ENCODE peak calls at places on chromosome 22, in five cellular contexts. One of them, this sample, is unnamed.

GRCh38 chr22:17268501-17269223 is 49.4 kb upstream of the ADA2 start:
- ATAC-seq in body of pancreas: no peak
- ATAC-seq in pancreas: no peak
- ATAC-seq in GM12878: peak; percentile 68
- ATAC-seq in upper lobe of left lung: no peak
- ATAC-seq in this sample: no peak

GRCh38 chr22:49016909-49017768 is 810.5 kb downstream of the BRD1 start:
- ATAC-seq in body of pancreas: no peak
- ATAC-seq in pancreas: no peak
- ATAC-seq in GM12878: no peak
- ATAC-seq in upper lobe of left lung: no peak
- ATAC-seq in this sample: no peak

GRCh38 chr22:10778296-10778814 is 4749.6 kb upstream of the OR11H1 start:
- ATAC-seq in body of pancreas: no peak
- ATAC-seq in pancreas: no peak
- ATAC-seq in GM12878: no peak
- ATAC-seq in upper lobe of left lung: no peak
- ATAC-seq in this sample: no peak

GRCh38 chr22:49091917-49092545 is 735.6 kb downstream of the BRD1 start:
- ATAC-seq in body of pancreas: no peak
- ATAC-seq in pancreas: no peak
- ATAC-seq in GM12878: no peak
- ATAC-seq in upper lobe of left lung: no peak
- ATAC-seq in this sample: no peak

GRCh38 chr22:43995798-43996169 is 28.3 kb upstream of the PARVB start:
- ATAC-seq in body of pancreas: no peak
- ATAC-seq in pancreas: no peak
- ATAC-seq in GM12878: peak; percentile 41
- ATAC-seq in upper lobe of left lung: no peak
- ATAC-seq in this sample: no peak

GRCh38 chr22:49149721-49150608 is 677.7 kb downstream of the BRD1 start:
- ATAC-seq in body of pancreas: no peak
- ATAC-seq in pancreas: no peak
- ATAC-seq in GM12878: no peak
- ATAC-seq in upper lobe of left lung: no peak
- ATAC-seq in this sample: no peak

GRCh38 chr22:40313007-40313406 is 33.3 kb upstream of the ADSL start:
- ATAC-seq in body of pancreas: no peak
- ATAC-seq in pancreas: no peak
- ATAC-seq in GM12878: no peak
- ATAC-seq in upper lobe of left lung: peak; percentile 40
- ATAC-seq in this sample: no peak

GRCh38 chr22:26554956-26555355 is 35.0 kb downstream of the TPST2 start:
- ATAC-seq in body of pancreas: no peak
- ATAC-seq in pancreas: no peak
- ATAC-seq in GM12878: no peak
- ATAC-seq in upper lobe of left lung: no peak
- ATAC-seq in this sample: no peak

GRCh38 chr22:29049655-29050263 is 11.9 kb downstream of the C22orf31 start:
- ATAC-seq in body of pancreas: no peak
- ATAC-seq in pancreas: no peak
- ATAC-seq in GM12878: no peak
- ATAC-seq in upper lobe of left lung: no peak
- ATAC-seq in this sample: no peak

GRCh38 chr22:22818861-22819855 is 68.5 kb upstream of the IGLL5 start:
- ATAC-seq in body of pancreas: no peak
- ATAC-seq in pancreas: no peak
- ATAC-seq in GM12878: peak; percentile 89
- ATAC-seq in upper lobe of left lung: no peak
- ATAC-seq in this sample: no peak

GRCh38 chr22:20881231-20881630 is 22.4 kb downstream of the SNAP29 start:
- ATAC-seq in body of pancreas: peak; percentile 36
- ATAC-seq in pancreas: no peak
- ATAC-seq in GM12878: no peak
- ATAC-seq in upper lobe of left lung: no peak
- ATAC-seq in this sample: no peak

GRCh38 chr22:44090571-44090905 is 66.4 kb downstream of the PARVB start:
- ATAC-seq in body of pancreas: no peak
- ATAC-seq in pancreas: no peak
- ATAC-seq in GM12878: no peak
- ATAC-seq in upper lobe of left lung: no peak
- ATAC-seq in this sample: no peak

GRCh38 chr22:20524004-20524481 is 16.6 kb downstream of the MED15 start:
- ATAC-seq in body of pancreas: no peak
- ATAC-seq in pancreas: peak; percentile 69
- ATAC-seq in GM12878: peak; percentile 90
- ATAC-seq in upper lobe of left lung: no peak
- ATAC-seq in this sample: no peak

GRCh38 chr22:36166086-36166485 is 5.5 kb upstream of the APOL3 start:
- ATAC-seq in body of pancreas: no peak
- ATAC-seq in pancreas: no peak
- ATAC-seq in GM12878: no peak
- ATAC-seq in upper lobe of left lung: no peak
- ATAC-seq in this sample: no peak

GRCh38 chr22:30668306-30668655 is 606 bp upstream of the DUSP18 start:
- ATAC-seq in body of pancreas: no peak
- ATAC-seq in pancreas: peak; percentile 4
- ATAC-seq in GM12878: no peak
- ATAC-seq in upper lobe of left lung: no peak
- ATAC-seq in this sample: no peak

GRCh38 chr22:45552017-45552411 is 49.3 kb downstream of the FBLN1 start:
- ATAC-seq in body of pancreas: no peak
- ATAC-seq in pancreas: no peak
- ATAC-seq in GM12878: no peak
- ATAC-seq in upper lobe of left lung: no peak
- ATAC-seq in this sample: no peak

GRCh38 chr22:49953680-49954344 is 6.8 kb upstream of the PIM3 start:
- ATAC-seq in body of pancreas: no peak
- ATAC-seq in pancreas: no peak
- ATAC-seq in GM12878: no peak
- ATAC-seq in upper lobe of left lung: no peak
- ATAC-seq in this sample: no peak

GRCh38 chr22:45036154-45036553 is 26.3 kb upstream of the PHF21B start:
- ATAC-seq in body of pancreas: no peak
- ATAC-seq in pancreas: no peak
- ATAC-seq in GM12878: no peak
- ATAC-seq in upper lobe of left lung: no peak
- ATAC-seq in this sample: peak; percentile 36

GRCh38 chr22:32733196-32733595 is 68.3 kb upstream of the TIMP3 start:
- ATAC-seq in body of pancreas: no peak
- ATAC-seq in pancreas: no peak
- ATAC-seq in GM12878: no peak
- ATAC-seq in upper lobe of left lung: no peak
- ATAC-seq in this sample: no peak

GRCh38 chr22:33747029-33747428 is 173.2 kb downstream of the LARGE1 start:
- ATAC-seq in body of pancreas: no peak
- ATAC-seq in pancreas: peak; percentile 27
- ATAC-seq in GM12878: no peak
- ATAC-seq in upper lobe of left lung: no peak
- ATAC-seq in this sample: no peak

GRCh38 chr22:36145881-36146280 is 14.7 kb downstream of the APOL3 start:
- ATAC-seq in body of pancreas: no peak
- ATAC-seq in pancreas: no peak
- ATAC-seq in GM12878: no peak
- ATAC-seq in upper lobe of left lung: no peak
- ATAC-seq in this sample: no peak

GRCh38 chr22:19912236-19912999 is 29.2 kb upstream of the COMT start:
- ATAC-seq in body of pancreas: no peak
- ATAC-seq in pancreas: no peak
- ATAC-seq in GM12878: no peak
- ATAC-seq in upper lobe of left lung: no peak
- ATAC-seq in this sample: no peak

GRCh38 chr22:22802346-22802970 is 85.2 kb upstream of the IGLL5 start:
- ATAC-seq in body of pancreas: no peak
- ATAC-seq in pancreas: no peak
- ATAC-seq in GM12878: peak; percentile 54
- ATAC-seq in upper lobe of left lung: no peak
- ATAC-seq in this sample: no peak

GRCh38 chr22:31588970-31589675 is 72.9 kb downstream of the PISD start:
- ATAC-seq in body of pancreas: no peak
- ATAC-seq in pancreas: no peak
- ATAC-seq in GM12878: no peak
- ATAC-seq in upper lobe of left lung: no peak
- ATAC-seq in this sample: no peak

GRCh38 chr22:40238425-40239344 is 61.0 kb downstream of the TNRC6B start:
- ATAC-seq in body of pancreas: no peak
- ATAC-seq in pancreas: peak; percentile 55
- ATAC-seq in GM12878: no peak
- ATAC-seq in upper lobe of left lung: peak; percentile 74
- ATAC-seq in this sample: peak; percentile 61

GRCh38 chr22:45170001-45170466 is 6.3 kb downstream of the NUP50 start:
- ATAC-seq in body of pancreas: no peak
- ATAC-seq in pancreas: no peak
- ATAC-seq in GM12878: no peak
- ATAC-seq in upper lobe of left lung: no peak
- ATAC-seq in this sample: no peak

GRCh38 chr22:17009640-17010291 is 1.7 kb upstream of the GAB4 start:
- ATAC-seq in body of pancreas: no peak
- ATAC-seq in pancreas: no peak
- ATAC-seq in GM12878: peak; percentile 19
- ATAC-seq in upper lobe of left lung: peak; percentile 11
- ATAC-seq in this sample: no peak

GRCh38 chr22:29023172-29023796 is 38.3 kb downstream of the C22orf31 start:
- ATAC-seq in body of pancreas: no peak
- ATAC-seq in pancreas: peak; percentile 62
- ATAC-seq in GM12878: peak; percentile 36
- ATAC-seq in upper lobe of left lung: no peak
- ATAC-seq in this sample: no peak

GRCh38 chr22:35544810-35545209 is 4.2 kb downstream of the RASD2 start:
- ATAC-seq in body of pancreas: no peak
- ATAC-seq in pancreas: no peak
- ATAC-seq in GM12878: no peak
- ATAC-seq in upper lobe of left lung: no peak
- ATAC-seq in this sample: no peak

GRCh38 chr22:45912910-45913309 is 64.1 kb downstream of the WNT7B start:
- ATAC-seq in body of pancreas: no peak
- ATAC-seq in pancreas: no peak
- ATAC-seq in GM12878: no peak
- ATAC-seq in upper lobe of left lung: no peak
- ATAC-seq in this sample: no peak

GRCh38 chr22:29623553-29624169 is 20.2 kb downstream of the NF2 start:
- ATAC-seq in body of pancreas: no peak
- ATAC-seq in pancreas: no peak
- ATAC-seq in GM12878: no peak
- ATAC-seq in upper lobe of left lung: no peak
- ATAC-seq in this sample: no peak

GRCh38 chr22:46196268-46196667 is 45.9 kb downstream of the PPARA start:
- ATAC-seq in body of pancreas: no peak
- ATAC-seq in pancreas: peak; percentile 44
- ATAC-seq in GM12878: no peak
- ATAC-seq in upper lobe of left lung: no peak
- ATAC-seq in this sample: no peak

GRCh38 chr22:47781427-47782111 is 1019.1 kb downstream of the TBC1D22A start:
- ATAC-seq in body of pancreas: no peak
- ATAC-seq in pancreas: no peak
- ATAC-seq in GM12878: no peak
- ATAC-seq in upper lobe of left lung: no peak
- ATAC-seq in this sample: no peak

GRCh38 chr22:47778160-47778658 is 1015.8 kb downstream of the TBC1D22A start:
- ATAC-seq in body of pancreas: no peak
- ATAC-seq in pancreas: no peak
- ATAC-seq in GM12878: no peak
- ATAC-seq in upper lobe of left lung: no peak
- ATAC-seq in this sample: no peak

GRCh38 chr22:47779474-47779873 is 1017.0 kb downstream of the TBC1D22A start:
- ATAC-seq in body of pancreas: no peak
- ATAC-seq in pancreas: no peak
- ATAC-seq in GM12878: no peak
- ATAC-seq in upper lobe of left lung: no peak
- ATAC-seq in this sample: no peak

GRCh38 chr22:47781024-47781423 is 1018.6 kb downstream of the TBC1D22A start:
- ATAC-seq in body of pancreas: no peak
- ATAC-seq in pancreas: no peak
- ATAC-seq in GM12878: no peak
- ATAC-seq in upper lobe of left lung: no peak
- ATAC-seq in this sample: no peak

DNA sequence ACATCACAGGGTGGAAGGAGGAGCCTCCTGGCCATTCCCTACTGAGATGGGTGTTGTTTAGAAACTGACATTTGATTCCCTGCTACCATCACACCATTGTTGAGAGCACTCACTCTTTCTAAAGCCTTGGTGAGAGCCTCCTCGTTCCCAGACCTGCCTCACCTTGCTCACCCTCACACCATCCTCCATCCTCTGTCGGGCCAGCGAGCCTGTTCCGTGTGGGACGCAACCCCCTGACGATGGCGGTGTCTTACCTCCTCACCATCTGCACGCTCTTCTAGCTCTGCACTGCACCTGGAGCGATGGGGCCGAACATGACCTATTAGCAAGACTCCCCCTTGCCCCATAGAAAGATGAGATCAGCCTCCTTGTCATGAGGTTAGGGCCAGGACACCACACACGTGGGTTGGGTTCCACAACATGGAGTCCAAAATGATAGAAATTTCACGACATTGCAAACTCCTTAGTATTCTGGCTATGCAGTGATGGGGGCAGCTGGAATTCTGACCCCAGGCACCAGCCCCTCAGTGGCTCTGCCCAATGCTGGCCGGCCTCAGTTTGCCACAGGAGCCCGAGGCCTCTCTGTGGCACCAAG is 1017.9 kb downstream of the TBC1D22A start:
- ATAC-seq in body of pancreas: no peak
- ATAC-seq in pancreas: no peak
- ATAC-seq in GM12878: no peak
- ATAC-seq in upper lobe of left lung: no peak
- ATAC-seq in this sample: no peak
- H3K4me1 ChIP-seq in body of pancreas: no peaks in the 10 kb centered on the region
- H3K4me1 ChIP-seq in pancreas: no peaks in the 10 kb centered on the region
- H3K4me1 ChIP-seq in GM12878: no peaks in the 10 kb centered on the region
- H3K4me1 ChIP-seq in upper lobe of left lung: no peaks in the 10 kb centered on the region
- H3K4me1 ChIP-seq in this sample: no peaks in the 10 kb centered on the region

GRCh38 chr22:24141586-24141985 is 39.7 kb upstream of the SUSD2 start:
- ATAC-seq in body of pancreas: no peak
- ATAC-seq in pancreas: no peak
- ATAC-seq in GM12878: peak; percentile 84
- ATAC-seq in upper lobe of left lung: no peak
- ATAC-seq in this sample: no peak
- H3K4me1 ChIP-seq in body of pancreas: peaks cover 38% of the 10 kb centered on the region
- H3K4me1 ChIP-seq in pancreas: peaks cover 25% of the 10 kb centered on the region
- H3K4me1 ChIP-seq in GM12878: peaks cover 36% of the 10 kb centered on the region
- H3K4me1 ChIP-seq in upper lobe of left lung: peaks cover 60% of the 10 kb centered on the region
- H3K4me1 ChIP-seq in this sample: peaks cover 99% of the 10 kb centered on the region

DNA sequence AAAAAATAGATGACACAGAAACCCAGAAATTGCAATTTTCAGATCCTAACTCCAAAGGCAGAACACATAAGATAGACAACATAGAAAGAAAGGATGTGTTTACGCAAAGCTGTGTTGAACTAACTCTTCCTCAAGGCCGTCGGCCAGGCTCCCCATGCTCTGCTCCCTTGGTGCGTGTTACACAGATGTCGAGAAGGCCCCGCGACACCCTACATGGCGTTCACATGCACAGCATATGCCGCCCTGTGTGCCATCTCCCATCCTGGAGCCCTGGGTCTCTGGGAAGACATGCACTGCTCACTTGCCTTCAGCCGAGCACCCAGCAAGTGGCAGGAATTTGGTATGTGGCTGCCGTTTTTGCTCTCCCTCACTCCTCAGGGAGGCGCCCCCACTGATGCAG is 47.0 kb upstream of the ARFGAP3 start:
- ATAC-seq in body of pancreas: no peak
- ATAC-seq in pancreas: no peak
- ATAC-seq in GM12878: no peak
- ATAC-seq in upper lobe of left lung: no peak
- ATAC-seq in this sample: no peak
- H3K4me1 ChIP-seq in body of pancreas: peaks cover 60% of the 10 kb centered on the region
- H3K4me1 ChIP-seq in pancreas: peaks cover 31% of the 10 kb centered on the region
- H3K4me1 ChIP-seq in GM12878: no peaks in the 10 kb centered on the region
- H3K4me1 ChIP-seq in upper lobe of left lung: peaks cover 38% of the 10 kb centered on the region
- H3K4me1 ChIP-seq in this sample: peaks cover 15% of the 10 kb centered on the region

GRCh38 chr22:41841085-41841712 is 8.3 kb downstream of the SREBF2 start:
- ATAC-seq in body of pancreas: no peak
- ATAC-seq in pancreas: no peak
- ATAC-seq in GM12878: no peak
- ATAC-seq in upper lobe of left lung: peak; percentile 53
- ATAC-seq in this sample: no peak
- H3K4me1 ChIP-seq in body of pancreas: peaks cover 62% of the 10 kb centered on the region
- H3K4me1 ChIP-seq in pancreas: peaks cover 41% of the 10 kb centered on the region
- H3K4me1 ChIP-seq in GM12878: peaks cover 22% of the 10 kb centered on the region
- H3K4me1 ChIP-seq in upper lobe of left lung: peaks cover 64% of the 10 kb centered on the region
- H3K4me1 ChIP-seq in this sample: peaks cover 15% of the 10 kb centered on the region